ENCODE peak calls at places on chromosomes 1 and 21, in six cellular contexts. W is WTC11; K is activated T-helper 1 cell treated with anti-CD3 and anti-CD28 coated beads, Interleukin-12 subunit alpha, Interleukin-12 subunit beta, Interleukin-2, Interleukin-4 antibody, amounts not matched to agents 30 ng/mL and 10 ng/mL and 1 ng/mL, durations not matched to agents 14 hours and 24 hours and 36 hours; F is left colon; C is EL; X is MCF 10A. H is an unnamed sample.

GRCh38 chr1:201741763-201742342 is 87.1 kb upstream of the IPO9 start:
- DNase-seq in K (no peak), W (no peak), X (peak), C (no peak), F (no peak), H (peak)

GRCh38 chr1:52007228-52008073 is 17.0 kb upstream of the RAB3B start:
- DNase-seq in K (no peak), C (no peak), W (no peak), X (no peak), F (no peak), H (no peak)

GRCh38 chr1:43796111-43796581 is 88.8 kb downstream of the ST3GAL3 start:
- DNase-seq in K (no peak), F (no peak), C (peak), X (peak), W (no peak), H (peak)

GRCh38 chr1:101175474-101175873 is 61.3 kb upstream of the S1PR1 start:
- DNase-seq in X (no peak), C (peak), F (no peak), W (no peak), K (no peak), H (no peak)

GRCh38 chr1:229557913-229558414 is 543 bp downstream of the ABCB10 start:
- DNase-seq in X (peak), K (peak), F (no peak), C (peak), W (peak), H (peak)

GRCh38 chr1:88549536-88549935 is 134.5 kb upstream of the PKN2 start:
- DNase-seq in X (peak), K (no peak), F (no peak), C (no peak), W (no peak), H (no peak)

GRCh38 chr1:204713541-204713940 is 28.0 kb upstream of the LRRN2 start:
- DNase-seq in K (no peak), C (no peak), X (no peak), F (no peak), W (no peak), H (no peak)

GRCh38 chr21:37564341-37564923 is 197.9 kb downstream of the DYRK1A start:
- DNase-seq in X (peak), C (peak), F (peak), K (peak), W (peak), H (peak)

GRCh38 chr1:28835237-28835650 is 23.3 kb downstream of the OPRD1 start:
- DNase-seq in X (no peak), K (no peak), F (no peak), W (no peak), C (no peak), H (no peak)

GRCh38 chr1:208084764-208085163 is 159.4 kb downstream of the PLXNA2 start:
- DNase-seq in K (no peak), C (no peak), F (no peak), W (no peak), X (no peak), H (no peak)

GRCh38 chr1:52632732-52633290 is at the start of gene SHISAL2A:
- DNase-seq in W (peak), F (no peak), K (peak), X (no peak), C (peak), H (no peak)

GRCh38 chr1:20279507-20279906 is 11.2 kb upstream of the VWA5B1 start:
- DNase-seq in K (no peak), X (no peak), C (peak), F (peak), W (no peak), H (peak)

GRCh38 chr21:46113497-46114176 is 15.7 kb downstream of the COL6A2 start:
- DNase-seq in X (no peak), F (peak), W (no peak), K (no peak), C (no peak), H (no peak)

GRCh38 chr1:78553859-78554258 is 63.1 kb downstream of the PTGFR start:
- DNase-seq in C (no peak), F (no peak), X (no peak), K (no peak), W (peak), H (no peak)

GRCh38 chr1:168155910-168156309 is 19.2 kb upstream of the GPR161 start:
- DNase-seq in W (no peak), X (no peak), C (no peak), F (no peak), K (no peak), H (no peak)

GRCh38 chr1:68379085-68379478 is 70.7 kb downstream of the RPE65 start:
- DNase-seq in X (peak), C (peak), F (no peak), K (no peak), W (no peak), H (peak)

GRCh38 chr1:150093805-150094204 is 26.2 kb downstream of the VPS45 start:
- DNase-seq in X (no peak), K (no peak), C (no peak), W (no peak), F (no peak), H (no peak)

GRCh38 chr21:44366586-44367211 is 13.3 kb downstream of the TRPM2 start:
- DNase-seq in K (no peak), C (no peak), F (no peak), X (no peak), W (no peak), H (no peak)